ENCODE peak calls at places on chromosome 5, in five cellular contexts. One of them, this sample, is unnamed.

GRCh38 chr5:126970517-126971017 is 59.8 kb downstream of the MARCHF3 start:
- DNase-seq in neural progenitor cell: no peak
- DNase-seq in effector memory CD8-positive, alpha-beta T cell: no peak
- DNase-seq in stimulated activated naive CD8-positive, alpha-beta T cell treated with anti-CD3 and anti-CD28 coated beads, Interleukin-15, Interleukin-2, amounts not matched to agents 100 U/mL and 50 U/mL, for 24 hours: no peak
- DNase-seq in activated CD4-positive, alpha-beta T cell treated with anti-CD3 and anti-CD28 coated beads, Interleukin-2, amount 10 ng/mL, durations not matched to agents 7 days and 5 days: no peak
- DNase-seq in this sample: no peak

GRCh38 chr5:52177193-52177592 is 610.5 kb upstream of the ITGA1 start:
- DNase-seq in neural progenitor cell: no peak
- DNase-seq in effector memory CD8-positive, alpha-beta T cell: no peak
- DNase-seq in stimulated activated naive CD8-positive, alpha-beta T cell treated with anti-CD3 and anti-CD28 coated beads, Interleukin-15, Interleukin-2, amounts not matched to agents 100 U/mL and 50 U/mL, for 24 hours: no peak
- DNase-seq in activated CD4-positive, alpha-beta T cell treated with anti-CD3 and anti-CD28 coated beads, Interleukin-2, amount 10 ng/mL, durations not matched to agents 7 days and 5 days: no peak
- DNase-seq in this sample: no peak

GRCh38 chr5:158435161-158435616 is 576.2 kb upstream of the CLINT1 start:
- DNase-seq in neural progenitor cell: no peak
- DNase-seq in effector memory CD8-positive, alpha-beta T cell: no peak
- DNase-seq in stimulated activated naive CD8-positive, alpha-beta T cell treated with anti-CD3 and anti-CD28 coated beads, Interleukin-15, Interleukin-2, amounts not matched to agents 100 U/mL and 50 U/mL, for 24 hours: peak
- DNase-seq in activated CD4-positive, alpha-beta T cell treated with anti-CD3 and anti-CD28 coated beads, Interleukin-2, amount 10 ng/mL, durations not matched to agents 7 days and 5 days: peak
- DNase-seq in this sample: no peak

GRCh38 chr5:65418661-65419060 is 63.1 kb downstream of the ADAMTS6 start:
- DNase-seq in neural progenitor cell: no peak
- DNase-seq in effector memory CD8-positive, alpha-beta T cell: no peak
- DNase-seq in stimulated activated naive CD8-positive, alpha-beta T cell treated with anti-CD3 and anti-CD28 coated beads, Interleukin-15, Interleukin-2, amounts not matched to agents 100 U/mL and 50 U/mL, for 24 hours: no peak
- DNase-seq in activated CD4-positive, alpha-beta T cell treated with anti-CD3 and anti-CD28 coated beads, Interleukin-2, amount 10 ng/mL, durations not matched to agents 7 days and 5 days: no peak
- DNase-seq in this sample: no peak

GRCh38 chr5:133331866-133332731 is 280.2 kb downstream of the FSTL4 start:
- DNase-seq in neural progenitor cell: no peak
- DNase-seq in effector memory CD8-positive, alpha-beta T cell: no peak
- DNase-seq in stimulated activated naive CD8-positive, alpha-beta T cell treated with anti-CD3 and anti-CD28 coated beads, Interleukin-15, Interleukin-2, amounts not matched to agents 100 U/mL and 50 U/mL, for 24 hours: no peak
- DNase-seq in activated CD4-positive, alpha-beta T cell treated with anti-CD3 and anti-CD28 coated beads, Interleukin-2, amount 10 ng/mL, durations not matched to agents 7 days and 5 days: no peak
- DNase-seq in this sample: no peak

GRCh38 chr5:113435571-113435970 is 782 bp upstream of the TSSK1B start:
- DNase-seq in neural progenitor cell: no peak
- DNase-seq in effector memory CD8-positive, alpha-beta T cell: no peak
- DNase-seq in stimulated activated naive CD8-positive, alpha-beta T cell treated with anti-CD3 and anti-CD28 coated beads, Interleukin-15, Interleukin-2, amounts not matched to agents 100 U/mL and 50 U/mL, for 24 hours: no peak
- DNase-seq in activated CD4-positive, alpha-beta T cell treated with anti-CD3 and anti-CD28 coated beads, Interleukin-2, amount 10 ng/mL, durations not matched to agents 7 days and 5 days: no peak
- DNase-seq in this sample: no peak

GRCh38 chr5:109529520-109529919 is 119.7 kb upstream of the PJA2 start:
- DNase-seq in neural progenitor cell: no peak
- DNase-seq in effector memory CD8-positive, alpha-beta T cell: no peak
- DNase-seq in stimulated activated naive CD8-positive, alpha-beta T cell treated with anti-CD3 and anti-CD28 coated beads, Interleukin-15, Interleukin-2, amounts not matched to agents 100 U/mL and 50 U/mL, for 24 hours: no peak
- DNase-seq in activated CD4-positive, alpha-beta T cell treated with anti-CD3 and anti-CD28 coated beads, Interleukin-2, amount 10 ng/mL, durations not matched to agents 7 days and 5 days: no peak
- DNase-seq in this sample: no peak

GRCh38 chr5:148179234-148179824 is 11.0 kb downstream of the SPINK14 start:
- DNase-seq in neural progenitor cell: peak
- DNase-seq in effector memory CD8-positive, alpha-beta T cell: no peak
- DNase-seq in stimulated activated naive CD8-positive, alpha-beta T cell treated with anti-CD3 and anti-CD28 coated beads, Interleukin-15, Interleukin-2, amounts not matched to agents 100 U/mL and 50 U/mL, for 24 hours: no peak
- DNase-seq in activated CD4-positive, alpha-beta T cell treated with anti-CD3 and anti-CD28 coated beads, Interleukin-2, amount 10 ng/mL, durations not matched to agents 7 days and 5 days: peak
- DNase-seq in this sample: peak

GRCh38 chr5:107593009-107593408 is 77.7 kb downstream of the EFNA5 start:
- DNase-seq in neural progenitor cell: no peak
- DNase-seq in effector memory CD8-positive, alpha-beta T cell: no peak
- DNase-seq in stimulated activated naive CD8-positive, alpha-beta T cell treated with anti-CD3 and anti-CD28 coated beads, Interleukin-15, Interleukin-2, amounts not matched to agents 100 U/mL and 50 U/mL, for 24 hours: no peak
- DNase-seq in activated CD4-positive, alpha-beta T cell treated with anti-CD3 and anti-CD28 coated beads, Interleukin-2, amount 10 ng/mL, durations not matched to agents 7 days and 5 days: no peak
- DNase-seq in this sample: no peak

GRCh38 chr5:9428272-9428671 is 117.6 kb downstream of the SEMA5A start:
- DNase-seq in neural progenitor cell: no peak
- DNase-seq in effector memory CD8-positive, alpha-beta T cell: no peak
- DNase-seq in stimulated activated naive CD8-positive, alpha-beta T cell treated with anti-CD3 and anti-CD28 coated beads, Interleukin-15, Interleukin-2, amounts not matched to agents 100 U/mL and 50 U/mL, for 24 hours: no peak
- DNase-seq in activated CD4-positive, alpha-beta T cell treated with anti-CD3 and anti-CD28 coated beads, Interleukin-2, amount 10 ng/mL, durations not matched to agents 7 days and 5 days: no peak
- DNase-seq in this sample: no peak

GRCh38 chr5:171907731-171908343 is 98.6 kb downstream of the FBXW11 start:
- DNase-seq in neural progenitor cell: peak
- DNase-seq in effector memory CD8-positive, alpha-beta T cell: peak
- DNase-seq in stimulated activated naive CD8-positive, alpha-beta T cell treated with anti-CD3 and anti-CD28 coated beads, Interleukin-15, Interleukin-2, amounts not matched to agents 100 U/mL and 50 U/mL, for 24 hours: peak
- DNase-seq in activated CD4-positive, alpha-beta T cell treated with anti-CD3 and anti-CD28 coated beads, Interleukin-2, amount 10 ng/mL, durations not matched to agents 7 days and 5 days: peak
- DNase-seq in this sample: peak

GRCh38 chr5:127019928-127020327 is 10.4 kb downstream of the MARCHF3 start:
- DNase-seq in neural progenitor cell: no peak
- DNase-seq in effector memory CD8-positive, alpha-beta T cell: no peak
- DNase-seq in stimulated activated naive CD8-positive, alpha-beta T cell treated with anti-CD3 and anti-CD28 coated beads, Interleukin-15, Interleukin-2, amounts not matched to agents 100 U/mL and 50 U/mL, for 24 hours: no peak
- DNase-seq in activated CD4-positive, alpha-beta T cell treated with anti-CD3 and anti-CD28 coated beads, Interleukin-2, amount 10 ng/mL, durations not matched to agents 7 days and 5 days: no peak
- DNase-seq in this sample: no peak

GRCh38 chr5:1930501-1930879 is 47.8 kb upstream of the IRX4 start:
- DNase-seq in neural progenitor cell: no peak
- DNase-seq in effector memory CD8-positive, alpha-beta T cell: no peak
- DNase-seq in stimulated activated naive CD8-positive, alpha-beta T cell treated with anti-CD3 and anti-CD28 coated beads, Interleukin-15, Interleukin-2, amounts not matched to agents 100 U/mL and 50 U/mL, for 24 hours: no peak
- DNase-seq in activated CD4-positive, alpha-beta T cell treated with anti-CD3 and anti-CD28 coated beads, Interleukin-2, amount 10 ng/mL, durations not matched to agents 7 days and 5 days: no peak
- DNase-seq in this sample: no peak

GRCh38 chr5:151570058-151570457 is 21.1 kb downstream of the FAT2 start:
- DNase-seq in neural progenitor cell: no peak
- DNase-seq in effector memory CD8-positive, alpha-beta T cell: no peak
- DNase-seq in stimulated activated naive CD8-positive, alpha-beta T cell treated with anti-CD3 and anti-CD28 coated beads, Interleukin-15, Interleukin-2, amounts not matched to agents 100 U/mL and 50 U/mL, for 24 hours: no peak
- DNase-seq in activated CD4-positive, alpha-beta T cell treated with anti-CD3 and anti-CD28 coated beads, Interleukin-2, amount 10 ng/mL, durations not matched to agents 7 days and 5 days: no peak
- DNase-seq in this sample: no peak

GRCh38 chr5:64666058-64666457 is 24.2 kb upstream of the SHISAL2B start:
- DNase-seq in neural progenitor cell: no peak
- DNase-seq in effector memory CD8-positive, alpha-beta T cell: no peak
- DNase-seq in stimulated activated naive CD8-positive, alpha-beta T cell treated with anti-CD3 and anti-CD28 coated beads, Interleukin-15, Interleukin-2, amounts not matched to agents 100 U/mL and 50 U/mL, for 24 hours: no peak
- DNase-seq in activated CD4-positive, alpha-beta T cell treated with anti-CD3 and anti-CD28 coated beads, Interleukin-2, amount 10 ng/mL, durations not matched to agents 7 days and 5 days: no peak
- DNase-seq in this sample: no peak

GRCh38 chr5:141672856-141673813 is 8.9 kb downstream of the ARAP3 start:
- DNase-seq in neural progenitor cell: peak
- DNase-seq in effector memory CD8-positive, alpha-beta T cell: no peak
- DNase-seq in stimulated activated naive CD8-positive, alpha-beta T cell treated with anti-CD3 and anti-CD28 coated beads, Interleukin-15, Interleukin-2, amounts not matched to agents 100 U/mL and 50 U/mL, for 24 hours: no peak
- DNase-seq in activated CD4-positive, alpha-beta T cell treated with anti-CD3 and anti-CD28 coated beads, Interleukin-2, amount 10 ng/mL, durations not matched to agents 7 days and 5 days: no peak
- DNase-seq in this sample: no peak

GRCh38 chr5:140054086-140054689 is 11.1 kb upstream of the NRG2 start:
- DNase-seq in neural progenitor cell: no peak
- DNase-seq in effector memory CD8-positive, alpha-beta T cell: no peak
- DNase-seq in stimulated activated naive CD8-positive, alpha-beta T cell treated with anti-CD3 and anti-CD28 coated beads, Interleukin-15, Interleukin-2, amounts not matched to agents 100 U/mL and 50 U/mL, for 24 hours: no peak
- DNase-seq in activated CD4-positive, alpha-beta T cell treated with anti-CD3 and anti-CD28 coated beads, Interleukin-2, amount 10 ng/mL, durations not matched to agents 7 days and 5 days: no peak
- DNase-seq in this sample: peak

GRCh38 chr5:65062684-65063083 is 294.0 kb downstream of the CWC27 start:
- DNase-seq in neural progenitor cell: no peak
- DNase-seq in effector memory CD8-positive, alpha-beta T cell: no peak
- DNase-seq in stimulated activated naive CD8-positive, alpha-beta T cell treated with anti-CD3 and anti-CD28 coated beads, Interleukin-15, Interleukin-2, amounts not matched to agents 100 U/mL and 50 U/mL, for 24 hours: no peak
- DNase-seq in activated CD4-positive, alpha-beta T cell treated with anti-CD3 and anti-CD28 coated beads, Interleukin-2, amount 10 ng/mL, durations not matched to agents 7 days and 5 days: no peak
- DNase-seq in this sample: no peak

GRCh38 chr5:65209341-65209740 is 272.4 kb downstream of the ADAMTS6 start:
- DNase-seq in neural progenitor cell: no peak
- DNase-seq in effector memory CD8-positive, alpha-beta T cell: no peak
- DNase-seq in stimulated activated naive CD8-positive, alpha-beta T cell treated with anti-CD3 and anti-CD28 coated beads, Interleukin-15, Interleukin-2, amounts not matched to agents 100 U/mL and 50 U/mL, for 24 hours: no peak
- DNase-seq in activated CD4-positive, alpha-beta T cell treated with anti-CD3 and anti-CD28 coated beads, Interleukin-2, amount 10 ng/mL, durations not matched to agents 7 days and 5 days: no peak
- DNase-seq in this sample: no peak

GRCh38 chr5:133439859-133440258 is 172.5 kb downstream of the FSTL4 start:
- DNase-seq in neural progenitor cell: no peak
- DNase-seq in effector memory CD8-positive, alpha-beta T cell: no peak
- DNase-seq in stimulated activated naive CD8-positive, alpha-beta T cell treated with anti-CD3 and anti-CD28 coated beads, Interleukin-15, Interleukin-2, amounts not matched to agents 100 U/mL and 50 U/mL, for 24 hours: no peak
- DNase-seq in activated CD4-positive, alpha-beta T cell treated with anti-CD3 and anti-CD28 coated beads, Interleukin-2, amount 10 ng/mL, durations not matched to agents 7 days and 5 days: no peak
- DNase-seq in this sample: no peak

This sample was measured in NCI-H1417.